ENCODE peak calls at places on chromosomes 7 and 10, in six cellular contexts. One of them, this sample, is unnamed.

GRCh38 chr7:94333810-94334209 is 60.9 kb upstream of the COL1A2 start:
- DNase-seq in dorsolateral prefrontal cortex: no peak
- DNase-seq in astrocyte of the spinal cord: no peak
- DNase-seq in psoas muscle: no peak
- DNase-seq in GM06990: no peak
- DNase-seq in endodermal cell: no peak
- DNase-seq in this sample: no peak

GRCh38 chr7:31497501-31497900 is 16.4 kb upstream of the ITPRID1 start:
- DNase-seq in dorsolateral prefrontal cortex: no peak
- DNase-seq in astrocyte of the spinal cord: no peak
- DNase-seq in psoas muscle: no peak
- DNase-seq in GM06990: no peak
- DNase-seq in endodermal cell: no peak
- DNase-seq in this sample: no peak

GRCh38 chr10:3365630-3366029 is 193.0 kb upstream of the PITRM1 start:
- DNase-seq in dorsolateral prefrontal cortex: no peak
- DNase-seq in astrocyte of the spinal cord: no peak
- DNase-seq in psoas muscle: no peak
- DNase-seq in GM06990: no peak
- DNase-seq in endodermal cell: no peak
- DNase-seq in this sample: no peak

GRCh38 chr10:6399241-6399701 is 180.8 kb downstream of the PRKCQ start:
- DNase-seq in dorsolateral prefrontal cortex: no peak
- DNase-seq in astrocyte of the spinal cord: peak; percentile 28
- DNase-seq in psoas muscle: no peak
- DNase-seq in GM06990: no peak
- DNase-seq in endodermal cell: no peak
- DNase-seq in this sample: no peak

GRCh38 chr10:119872610-119872859 is at the start of gene MCMBP:
- DNase-seq in dorsolateral prefrontal cortex: no peak
- DNase-seq in astrocyte of the spinal cord: no peak
- DNase-seq in psoas muscle: no peak
- DNase-seq in GM06990: no peak
- DNase-seq in endodermal cell: no peak
- DNase-seq in this sample: no peak

GRCh38 chr7:7177044-7177517 is 5.3 kb upstream of the C1GALT1 start:
- DNase-seq in dorsolateral prefrontal cortex: no peak
- DNase-seq in astrocyte of the spinal cord: peak; percentile 88
- DNase-seq in psoas muscle: no peak
- DNase-seq in GM06990: no peak
- DNase-seq in endodermal cell: no peak
- DNase-seq in this sample: no peak

GRCh38 chr10:102476466-102477141 is 25.3 kb upstream of the C10orf95 start:
- DNase-seq in dorsolateral prefrontal cortex: no peak
- DNase-seq in astrocyte of the spinal cord: no peak
- DNase-seq in psoas muscle: peak; percentile 45
- DNase-seq in GM06990: no peak
- DNase-seq in endodermal cell: no peak
- DNase-seq in this sample: no peak

GRCh38 chr7:31825576-31825975 is 138.6 kb downstream of the PPP1R17 start:
- DNase-seq in dorsolateral prefrontal cortex: no peak
- DNase-seq in astrocyte of the spinal cord: no peak
- DNase-seq in psoas muscle: no peak
- DNase-seq in GM06990: no peak
- DNase-seq in endodermal cell: peak; percentile 63
- DNase-seq in this sample: no peak

GRCh38 chr7:21128418-21128817 is 299.5 kb upstream of the SP4 start:
- DNase-seq in dorsolateral prefrontal cortex: no peak
- DNase-seq in astrocyte of the spinal cord: no peak
- DNase-seq in psoas muscle: no peak
- DNase-seq in GM06990: no peak
- DNase-seq in endodermal cell: no peak
- DNase-seq in this sample: no peak

GRCh38 chr7:126839624-126840023 is 413.1 kb downstream of the GRM8 start:
- DNase-seq in dorsolateral prefrontal cortex: no peak
- DNase-seq in astrocyte of the spinal cord: no peak
- DNase-seq in psoas muscle: no peak
- DNase-seq in GM06990: no peak
- DNase-seq in endodermal cell: no peak
- DNase-seq in this sample: no peak

GRCh38 chr7:132933076-132933466 is 148.8 kb downstream of the CHCHD3 start:
- DNase-seq in dorsolateral prefrontal cortex: no peak
- DNase-seq in astrocyte of the spinal cord: peak; percentile 37
- DNase-seq in psoas muscle: no peak
- DNase-seq in GM06990: peak; percentile 18
- DNase-seq in endodermal cell: no peak
- DNase-seq in this sample: no peak

GRCh38 chr7:35555934-35556333 is 139.0 kb downstream of the HERPUD2 start:
- DNase-seq in dorsolateral prefrontal cortex: no peak
- DNase-seq in astrocyte of the spinal cord: peak; percentile 3
- DNase-seq in psoas muscle: no peak
- DNase-seq in GM06990: no peak
- DNase-seq in endodermal cell: no peak
- DNase-seq in this sample: no peak

GRCh38 chr10:113096111-113097045 is 146.3 kb downstream of the TCF7L2 start:
- DNase-seq in dorsolateral prefrontal cortex: no peak
- DNase-seq in astrocyte of the spinal cord: no peak
- DNase-seq in psoas muscle: peak; percentile 59
- DNase-seq in GM06990: no peak
- DNase-seq in endodermal cell: peak; percentile 29
- DNase-seq in this sample: no peak

GRCh38 chr7:107304636-107305035 is 135.8 kb downstream of the HBP1 start:
- DNase-seq in dorsolateral prefrontal cortex: no peak
- DNase-seq in astrocyte of the spinal cord: no peak
- DNase-seq in psoas muscle: no peak
- DNase-seq in GM06990: no peak
- DNase-seq in endodermal cell: no peak
- DNase-seq in this sample: no peak

GRCh38 chr10:119812684-119813083 is 60.0 kb downstream of the MCMBP start:
- DNase-seq in dorsolateral prefrontal cortex: no peak
- DNase-seq in astrocyte of the spinal cord: no peak
- DNase-seq in psoas muscle: no peak
- DNase-seq in GM06990: no peak
- DNase-seq in endodermal cell: no peak
- DNase-seq in this sample: no peak

GRCh38 chr7:90270431-90271178 is 25.6 kb downstream of the CFAP69 start:
- DNase-seq in dorsolateral prefrontal cortex: no peak
- DNase-seq in astrocyte of the spinal cord: no peak
- DNase-seq in psoas muscle: no peak
- DNase-seq in GM06990: no peak
- DNase-seq in endodermal cell: no peak
- DNase-seq in this sample: no peak

GRCh38 chr7:18570890-18571478 is 75.4 kb downstream of the HDAC9 start:
- DNase-seq in dorsolateral prefrontal cortex: no peak
- DNase-seq in astrocyte of the spinal cord: peak; percentile 71
- DNase-seq in psoas muscle: no peak
- DNase-seq in GM06990: no peak
- DNase-seq in endodermal cell: no peak
- DNase-seq in this sample: no peak

GRCh38 chr7:50308301-50309129 is 4.0 kb downstream of the IKZF1 start:
- DNase-seq in dorsolateral prefrontal cortex: no peak
- DNase-seq in astrocyte of the spinal cord: no peak
- DNase-seq in psoas muscle: no peak
- DNase-seq in GM06990: peak; percentile 65
- DNase-seq in endodermal cell: no peak
- DNase-seq in this sample: no peak
- H3K4me3 ChIP-seq in dorsolateral prefrontal cortex: no peak overlapping the region
- H3K4me3 ChIP-seq in astrocyte of the spinal cord: no peak overlapping the region
- H3K4me3 ChIP-seq in psoas muscle: no peak overlapping the region
- H3K4me3 ChIP-seq in GM06990: peak overlapping the region; percentile 85
- H3K4me3 ChIP-seq in endodermal cell: no peak overlapping the region
- H3K4me3 ChIP-seq in this sample: peak overlapping the region; percentile 18

GRCh38 chr7:134660242-134660785 is 13.7 kb downstream of the BPGM start:
- DNase-seq in dorsolateral prefrontal cortex: no peak
- DNase-seq in astrocyte of the spinal cord: peak; percentile 19
- DNase-seq in psoas muscle: no peak
- DNase-seq in GM06990: no peak
- DNase-seq in endodermal cell: no peak
- DNase-seq in this sample: no peak
- H3K4me3 ChIP-seq in dorsolateral prefrontal cortex: no peak overlapping the region
- H3K4me3 ChIP-seq in astrocyte of the spinal cord: no peak overlapping the region
- H3K4me3 ChIP-seq in psoas muscle: no peak overlapping the region
- H3K4me3 ChIP-seq in GM06990: no peak overlapping the region
- H3K4me3 ChIP-seq in endodermal cell: no peak overlapping the region
- H3K4me3 ChIP-seq in this sample: no peak overlapping the region

GRCh38 chr7:28128608-28129007 is 52.0 kb downstream of the JAZF1 start:
- DNase-seq in dorsolateral prefrontal cortex: no peak
- DNase-seq in astrocyte of the spinal cord: peak; percentile 69
- DNase-seq in psoas muscle: no peak
- DNase-seq in GM06990: no peak
- DNase-seq in endodermal cell: no peak
- DNase-seq in this sample: no peak
- H3K4me3 ChIP-seq in dorsolateral prefrontal cortex: no peak overlapping the region
- H3K4me3 ChIP-seq in astrocyte of the spinal cord: no peak overlapping the region
- H3K4me3 ChIP-seq in psoas muscle: no peak overlapping the region
- H3K4me3 ChIP-seq in GM06990: no peak overlapping the region
- H3K4me3 ChIP-seq in endodermal cell: no peak overlapping the region
- H3K4me3 ChIP-seq in this sample: no peak overlapping the region

GRCh38 chr10:97325754-97326153 is 6.7 kb downstream of the FRAT1 start:
- DNase-seq in dorsolateral prefrontal cortex: no peak
- DNase-seq in astrocyte of the spinal cord: no peak
- DNase-seq in psoas muscle: no peak
- DNase-seq in GM06990: no peak
- DNase-seq in endodermal cell: peak; percentile 60
- DNase-seq in this sample: no peak
- H3K4me3 ChIP-seq in dorsolateral prefrontal cortex: no peak overlapping the region
- H3K4me3 ChIP-seq in astrocyte of the spinal cord: no peak overlapping the region
- H3K4me3 ChIP-seq in psoas muscle: no peak overlapping the region
- H3K4me3 ChIP-seq in GM06990: no peak overlapping the region
- H3K4me3 ChIP-seq in endodermal cell: no peak overlapping the region
- H3K4me3 ChIP-seq in this sample: no peak overlapping the region

GRCh38 chr10:20624642-20625041 is 272.5 kb downstream of the NEBL start:
- DNase-seq in dorsolateral prefrontal cortex: no peak
- DNase-seq in astrocyte of the spinal cord: no peak
- DNase-seq in psoas muscle: peak; percentile 51
- DNase-seq in GM06990: no peak
- DNase-seq in endodermal cell: no peak
- DNase-seq in this sample: peak; percentile 22
- H3K4me3 ChIP-seq in dorsolateral prefrontal cortex: no peak overlapping the region
- H3K4me3 ChIP-seq in astrocyte of the spinal cord: no peak overlapping the region
- H3K4me3 ChIP-seq in psoas muscle: no peak overlapping the region
- H3K4me3 ChIP-seq in GM06990: no peak overlapping the region
- H3K4me3 ChIP-seq in endodermal cell: no peak overlapping the region
- H3K4me3 ChIP-seq in this sample: no peak overlapping the region

DNA sequence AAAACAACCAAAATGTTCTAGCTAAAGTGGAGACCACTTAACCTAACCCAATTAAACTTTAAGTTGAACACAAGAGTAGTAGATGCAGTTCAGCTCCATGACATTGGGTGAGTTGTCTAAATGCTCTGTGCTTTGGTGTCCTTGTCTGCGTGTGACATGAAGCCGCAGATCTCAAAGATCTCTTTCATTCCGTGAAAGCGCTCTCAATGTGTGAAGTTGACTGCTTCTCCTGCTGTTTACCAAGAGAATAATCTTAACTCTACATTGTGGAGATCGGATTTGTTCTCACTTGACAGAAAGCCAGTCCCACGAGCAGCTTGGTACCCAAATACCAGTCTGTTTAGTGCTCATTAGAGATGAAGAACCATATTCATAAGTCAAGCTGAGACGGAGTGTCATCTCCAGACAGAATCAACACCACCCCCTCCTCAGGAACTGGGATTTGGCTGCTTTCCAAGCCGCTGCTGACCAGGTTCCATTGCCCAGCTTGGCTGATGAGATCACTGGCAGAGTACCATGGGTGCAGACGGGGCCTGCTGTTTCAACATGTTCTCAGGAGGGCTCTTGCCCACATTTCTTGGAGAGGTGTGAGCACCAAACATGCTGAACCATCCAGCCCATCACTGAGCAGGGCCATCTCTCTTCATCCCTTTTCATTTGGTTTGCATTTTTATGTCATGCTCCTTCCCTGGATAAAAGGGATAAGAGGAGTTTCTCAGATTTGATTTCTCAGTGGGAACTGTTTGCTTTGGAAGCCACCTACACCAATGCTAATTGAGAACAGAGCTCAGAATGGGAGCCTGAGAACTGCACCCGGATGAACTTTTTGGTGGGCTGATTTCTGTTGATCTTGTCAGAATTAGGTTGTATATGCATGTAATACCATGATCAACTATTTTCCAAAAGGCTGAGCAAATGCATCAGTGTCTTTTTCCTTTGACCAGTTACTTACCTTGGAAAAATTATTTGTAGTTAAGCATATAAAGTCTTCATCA is 95.8 kb upstream of the AGBL3 start:
- DNase-seq in dorsolateral prefrontal cortex: peak; percentile 39
- DNase-seq in astrocyte of the spinal cord: peak; percentile 85
- DNase-seq in psoas muscle: no peak
- DNase-seq in GM06990: no peak
- DNase-seq in endodermal cell: no peak
- DNase-seq in this sample: no peak
- H3K4me3 ChIP-seq in dorsolateral prefrontal cortex: peak overlapping the region; percentile 68
- H3K4me3 ChIP-seq in astrocyte of the spinal cord: no peak overlapping the region
- H3K4me3 ChIP-seq in psoas muscle: peak overlapping the region; percentile 70
- H3K4me3 ChIP-seq in GM06990: no peak overlapping the region
- H3K4me3 ChIP-seq in endodermal cell: peak overlapping the region; percentile 80
- H3K4me3 ChIP-seq in this sample: peak overlapping the region; percentile 62

This sample was measured in tibial nerve.